ENCODE peak calls at places on chromosomes 16 and 17, in six cellular contexts. S, Q, P, O, W and V are unnamed samples.

GRCh38 chr16:85961988-85962915 is 63.3 kb downstream of the IRF8 start:
- DNase-seq in S (no peak), Q (no peak), P (no peak), O (no peak), W (no peak), V (no peak)

GRCh38 chr17:78972507-78973105 is 7.1 kb downstream of the LGALS3BP start:
- DNase-seq in S (no peak), Q (no peak), P (no peak), O (no peak), W (no peak), V (no peak)

GRCh38 chr16:75296606-75297005 is 45.2 kb upstream of the BCAR1 start:
- DNase-seq in S (no peak), Q (no peak), P (peak; percentile 70), O (no peak), W (no peak), V (no peak)

GRCh38 chr16:3674513-3675295 is 20.2 kb downstream of the DNASE1 start:
- DNase-seq in S (no peak), Q (no peak), P (no peak), O (no peak), W (no peak), V (no peak)

GRCh38 chr17:80986816-80987480 is 4.7 kb upstream of the CHMP6 start:
- DNase-seq in S (no peak), Q (no peak), P (no peak), O (no peak), W (no peak), V (no peak)

GRCh38 chr17:71519285-71519684 is 601.5 kb upstream of the SOX9 start:
- DNase-seq in S (no peak), Q (no peak), P (no peak), O (no peak), W (no peak), V (no peak)

GRCh38 chr17:72588561-72588960 is 467.7 kb downstream of the SOX9 start:
- DNase-seq in S (no peak), Q (no peak), P (no peak), O (no peak), W (no peak), V (no peak)

GRCh38 chr16:57479422-57480126 is 6.7 kb downstream of the DOK4 start:
- DNase-seq in S (no peak), Q (no peak), P (peak; percentile 78), O (no peak), W (peak; percentile 51), V (peak; percentile 39)

GRCh38 chr16:75614247-75614897 is 8.7 kb downstream of the ADAT1 start:
- DNase-seq in S (peak; percentile 22), Q (no peak), P (peak; percentile 46), O (no peak), W (no peak), V (peak; percentile 88)

GRCh38 chr17:1611715-1612114 is 16.9 kb downstream of the SLC43A2 start:
- DNase-seq in S (no peak), Q (no peak), P (no peak), O (no peak), W (no peak), V (no peak)

GRCh38 chr17:67520282-67520906 is 143.3 kb downstream of the PITPNC1 start:
- DNase-seq in S (no peak), Q (no peak), P (peak; percentile 56), O (no peak), W (no peak), V (no peak)

GRCh38 chr17:29586676-29587469 is 2.6 kb downstream of the GIT1 start:
- DNase-seq in S (no peak), Q (no peak), P (no peak), O (no peak), W (no peak), V (no peak)

GRCh38 chr17:29584452-29585079 is 4.9 kb downstream of the GIT1 start:
- DNase-seq in S (no peak), Q (no peak), P (no peak), O (no peak), W (no peak), V (no peak)

GRCh38 chr17:29587591-29587990 is 1.9 kb downstream of the GIT1 start:
- DNase-seq in S (no peak), Q (no peak), P (no peak), O (no peak), W (no peak), V (no peak)

GRCh38 chr17:29583324-29584248 is 5.9 kb downstream of the GIT1 start:
- DNase-seq in S (no peak), Q (no peak), P (no peak), O (no peak), W (no peak), V (no peak)

GRCh38 chr17:29585080-29585751 is 4.2 kb downstream of the GIT1 start:
- DNase-seq in S (no peak), Q (no peak), P (peak; percentile 36), O (no peak), W (no peak), V (no peak)
- TF ChIP-seq CTCF in S (peak; percentile 42), Q (peak; percentile 16), P (peak; percentile 35), O (no peak), W (no peak), V (peak; percentile 32)

GRCh38 chr17:27181935-27182334 is 112.0 kb upstream of the WSB1 start:
- DNase-seq in S (no peak), Q (no peak), P (no peak), O (no peak), W (no peak), V (no peak)

GRCh38 chr17:27180322-27180721 is 113.6 kb upstream of the WSB1 start:
- DNase-seq in S (no peak), Q (no peak), P (no peak), O (no peak), W (no peak), V (no peak)
- H3K4me3 ChIP-seq in S (no peak overlapping the region), Q (no peak overlapping the region), P (no peak overlapping the region), O (no peak overlapping the region), W (no peak overlapping the region), V (no peak overlapping the region)

GRCh38 chr17:33267881-33268548 is 25.1 kb downstream of the ASIC2 start:
- DNase-seq in S (no peak), Q (no peak), P (no peak), O (no peak), W (no peak), V (no peak)

GRCh38 chr17:33269337-33270060 is 23.6 kb downstream of the ASIC2 start:
- DNase-seq in S (no peak), Q (no peak), P (no peak), O (no peak), W (no peak), V (no peak)

GRCh38 chr17:33266116-33266515 is 27.0 kb downstream of the ASIC2 start:
- DNase-seq in S (no peak), Q (peak; percentile 9), P (no peak), O (no peak), W (no peak), V (no peak)

GRCh38 chr17:33266611-33267010 is 26.5 kb downstream of the ASIC2 start:
- DNase-seq in S (no peak), Q (no peak), P (no peak), O (no peak), W (no peak), V (no peak)

GRCh38 chr17:33267279-33267790 is 25.8 kb downstream of the ASIC2 start:
- DNase-seq in S (peak; percentile 75), Q (peak; percentile 76), P (peak; percentile 51), O (no peak), W (no peak), V (no peak)
- TF ChIP-seq CTCF in S (no peak), Q (no peak), P (no peak), O (no peak), W (no peak), V (no peak)

GRCh38 chr16:54934536-54935410 is 4.1 kb downstream of the IRX5 start:
- DNase-seq in S (no peak), Q (no peak), P (no peak), O (no peak), W (peak; percentile 69), V (no peak)
- H3K4me3 ChIP-seq in S (peak overlapping the region; percentile 37), Q (peak overlapping the region; percentile 54), P (no peak overlapping the region), O (no peak overlapping the region), W (peak overlapping the region; percentile 88), V (peak overlapping the region; percentile 82)

DNA sequence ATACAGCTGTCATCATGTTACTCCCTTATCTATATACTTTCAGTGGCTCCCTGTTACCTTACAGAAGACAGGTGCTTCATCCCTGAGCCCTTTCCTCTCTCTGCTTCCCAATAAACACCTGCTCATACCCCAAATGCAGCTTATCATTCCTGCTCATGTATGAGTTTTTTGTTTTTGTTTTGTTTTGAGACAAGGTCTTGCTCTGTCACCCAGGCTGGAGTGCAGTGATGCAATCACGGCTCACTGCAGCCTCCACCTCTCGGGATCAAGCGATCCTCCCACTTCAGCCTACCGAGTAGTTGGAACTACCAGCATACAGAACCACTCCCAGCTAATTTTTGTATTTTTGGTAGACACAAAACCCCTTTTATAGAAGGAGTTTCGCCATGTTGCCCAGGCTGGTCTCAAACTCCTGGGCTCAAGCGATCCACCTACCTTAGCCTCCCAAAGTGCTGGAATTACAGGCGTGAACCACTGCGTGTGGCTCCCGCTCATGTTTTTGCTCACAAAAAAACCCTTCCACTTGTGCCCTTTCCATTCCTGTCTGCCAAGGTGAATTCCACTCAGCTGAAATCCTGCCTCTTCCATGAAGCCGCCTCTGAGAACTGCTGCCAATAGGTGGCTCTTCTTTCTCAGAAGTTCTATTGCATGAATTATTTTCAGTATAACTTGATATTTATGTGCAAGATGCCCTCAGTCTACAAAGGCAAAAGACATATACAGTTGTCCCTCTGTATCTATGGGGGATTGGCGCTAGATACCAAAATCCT is 7.9 kb upstream of the RNF157 start:
- DNase-seq in S (no peak), Q (no peak), P (no peak), O (no peak), W (no peak), V (no peak)
- TF ChIP-seq CTCF in S (no peak), Q (peak; percentile 13), P (peak; percentile 29), O (no peak), W (no peak), V (peak; percentile 4)

DNA sequence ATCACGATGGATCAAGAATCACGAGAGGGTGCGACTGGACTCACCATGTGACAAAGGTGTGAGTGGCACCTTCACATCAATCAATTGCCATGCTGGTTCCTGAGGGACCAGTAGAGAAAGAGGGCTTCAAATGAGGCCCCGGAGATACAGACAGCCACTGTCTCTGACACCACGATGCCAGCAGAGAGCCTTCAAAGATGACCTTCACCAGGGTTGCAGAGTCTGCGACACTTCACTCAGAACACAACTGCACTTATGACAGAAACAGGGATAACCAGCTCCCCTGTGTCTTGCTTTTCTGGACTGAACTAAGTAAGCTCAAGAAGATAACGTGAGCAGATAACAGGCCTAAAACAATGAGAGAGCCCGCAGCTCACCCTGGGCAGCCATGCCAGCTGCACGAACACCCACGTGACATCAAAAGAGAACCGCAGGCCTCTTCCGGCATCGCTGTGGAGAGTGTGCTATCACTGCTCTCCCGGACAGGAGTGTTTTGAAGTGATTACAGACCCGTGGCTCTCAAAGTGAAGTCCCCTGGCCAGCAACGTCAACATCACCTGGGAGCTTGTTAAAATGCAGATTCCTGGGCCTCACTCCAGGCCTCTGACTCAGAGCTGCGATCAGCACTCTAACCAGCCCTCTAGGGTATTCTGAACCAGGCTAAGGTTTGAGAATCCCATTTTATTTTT is 36.4 kb downstream of the KLHDC4 start:
- DNase-seq in S (no peak), Q (no peak), P (no peak), O (no peak), W (no peak), V (no peak)
- H3K4me3 ChIP-seq in S (no peak overlapping the region), Q (no peak overlapping the region), P (no peak overlapping the region), O (no peak overlapping the region), W (no peak overlapping the region), V (no peak overlapping the region)